ENCODE peak calls at places on chromosomes 4 and X, in five cellular contexts. B is tibial nerve, U is neural progenitor cell, S is astrocyte, H is uterus. V is an unnamed sample.

GRCh38 chr4:24224446-24224845 is 334.6 kb upstream of the PPARGC1A start:
- DNase-seq in B (no peak), U (no peak), S (no peak), H (no peak), V (no peak)

GRCh38 chr4:5931526-5931925 is 38.6 kb upstream of the CRMP1 start:
- DNase-seq in B (no peak), U (no peak), S (no peak), H (no peak), V (no peak)

GRCh38 chr4:2809610-2810180 is 16.8 kb downstream of the SH3BP2 start:
- DNase-seq in B (no peak), U (no peak), S (no peak), H (no peak), V (no peak)

GRCh38 chrX:67692246-67692645 is 148.4 kb downstream of the AR start:
- DNase-seq in B (no peak), U (no peak), S (peak), H (no peak), V (no peak)

GRCh38 chr4:113958766-113959540 is 20.5 kb downstream of the ARSJ start:
- DNase-seq in B (no peak), U (no peak), S (peak), H (no peak), V (no peak)

GRCh38 chrX:147699061-147699460 is 212.7 kb upstream of the FMR1 start:
- DNase-seq in B (no peak), U (peak), S (no peak), H (no peak), V (no peak)

GRCh38 chr4:102219143-102219542 is 126.1 kb downstream of the SLC39A8 start:
- DNase-seq in B (no peak), U (peak), S (no peak), H (no peak), V (no peak)

GRCh38 chr4:141654098-141654497 is 17.7 kb downstream of the IL15 start:
- DNase-seq in B (no peak), U (peak), S (peak), H (peak), V (peak)

GRCh38 chrX:136636121-136636520 is 11.8 kb upstream of the CD40LG start:
- DNase-seq in B (no peak), U (peak), S (no peak), H (no peak), V (no peak)

GRCh38 chr4:32986236-32986635 is 2266.1 kb downstream of the PCDH7 start:
- DNase-seq in B (no peak), U (no peak), S (no peak), H (no peak), V (no peak)

GRCh38 chr4:16472537-16472936 is 246.3 kb upstream of the TAPT1 start:
- DNase-seq in B (no peak), U (no peak), S (no peak), H (no peak), V (no peak)

GRCh38 chrX:46250151-46250550 is 295.1 kb downstream of the ZNF674 start:
- DNase-seq in B (no peak), U (no peak), S (no peak), H (no peak), V (no peak)

GRCh38 chrX:102833136-102833535 is 103.9 kb upstream of the RAB40AL start:
- DNase-seq in B (no peak), U (no peak), S (peak), H (no peak), V (no peak)

GRCh38 chrX:10615931-10616780 is 4.2 kb downstream of the MID1 start:
- DNase-seq in B (peak), U (peak), S (peak), H (peak), V (peak)

GRCh38 chrX:133726211-133726630 is 259.2 kb downstream of the GPC3 start:
- DNase-seq in B (no peak), U (no peak), S (peak), H (no peak), V (no peak)

GRCh38 chr4:40924096-40924792 is 174.5 kb downstream of the NSUN7 start:
- DNase-seq in B (peak), U (peak), S (no peak), H (peak), V (peak)

GRCh38 chr4:42339935-42340406 is 57.3 kb upstream of the SHISA3 start:
- DNase-seq in B (no peak), U (peak), S (peak), H (no peak), V (no peak)

GRCh38 chrX:70434352-70434866 is 10.2 kb upstream of the DLG3 start:
- DNase-seq in B (peak), U (peak), S (peak), H (peak), V (peak)

GRCh38 chr4:152957437-152958185 is 21.5 kb downstream of the FHDC1 start:
- DNase-seq in B (no peak), U (no peak), S (no peak), H (no peak), V (peak)

GRCh38 chrX:20452487-20452886 is 185.8 kb upstream of the RPS6KA3 start:
- DNase-seq in B (no peak), U (no peak), S (no peak), H (no peak), V (no peak)

GRCh38 chr4:10032625-10033024 is 11.3 kb upstream of the SLC2A9 start:
- DNase-seq in B (no peak), U (no peak), S (peak), H (no peak), V (no peak)

GRCh38 chrX:52576946-52577345 is 60.1 kb upstream of the XAGE1B start:
- DNase-seq in B (no peak), U (no peak), S (no peak), H (no peak), V (peak)

GRCh38 chrX:48472851-48473717 is 2.9 kb upstream of the FTSJ1 start:
- DNase-seq in B (no peak), U (peak), S (no peak), H (no peak), V (no peak)

GRCh38 chrX:33188881-33189280 is 22.5 kb downstream of the DMD start:
- DNase-seq in B (no peak), U (no peak), S (no peak), H (no peak), V (no peak)

GRCh38 chrX:1767026-1767425 is 152.2 kb downstream of the ASMT start:
- DNase-seq in B (no peak), U (peak), S (no peak), H (no peak), V (no peak)

GRCh38 chr4:101008503-101008902 is 338.8 kb downstream of the PPP3CA start:
- DNase-seq in B (no peak), U (no peak), S (no peak), H (no peak), V (no peak)
- H3K4me3 ChIP-seq in B (no peak), U (no peak), S (no peak), H (no peak), V (no peak)

DNA sequence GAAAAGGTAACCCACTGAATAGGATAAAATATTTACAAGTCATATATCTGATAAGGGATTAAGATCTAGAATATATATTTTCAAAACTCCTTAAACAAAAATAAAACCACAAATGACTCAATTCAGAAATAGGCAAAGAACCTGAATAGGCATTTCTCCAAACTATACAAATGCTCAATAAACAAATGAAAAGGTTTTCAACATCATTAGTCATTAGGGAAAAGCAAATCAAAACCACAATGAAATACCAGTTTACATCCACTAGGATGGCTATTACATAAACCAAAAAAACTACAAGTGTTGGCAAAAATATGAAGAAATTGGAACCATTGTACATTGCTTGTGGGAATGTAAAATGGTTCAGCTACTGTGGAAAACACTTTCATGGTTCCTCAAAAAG is 167.0 kb upstream of the GALNT7 start:
- DNase-seq in B (no peak), U (no peak), S (peak), H (no peak), V (no peak)
- H3K27ac ChIP-seq in B (no peak), U (no peak), S (no peak), H (no peak), V (no peak)

DNA sequence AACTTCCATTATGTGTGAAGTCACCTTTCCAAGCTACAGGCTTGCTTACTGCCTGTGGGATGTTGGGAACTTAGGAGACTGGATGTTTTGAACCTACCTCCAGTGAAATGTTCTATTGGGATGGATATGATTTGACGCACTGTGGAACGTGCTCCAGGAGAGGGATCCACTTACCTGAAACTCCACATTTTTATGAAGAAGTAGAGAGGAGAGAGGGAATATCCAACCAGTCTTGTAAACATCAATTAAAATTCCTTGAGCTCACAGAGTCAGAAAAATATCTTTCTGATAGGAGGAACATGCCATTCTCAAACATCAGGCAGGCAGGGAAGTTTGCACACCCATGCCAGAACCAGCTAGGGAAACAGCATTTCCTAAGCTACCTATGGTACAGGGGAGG is 91.1 kb upstream of the MAOA start:
- DNase-seq in B (no peak), U (no peak), S (no peak), H (no peak), V (no peak)
- TF ChIP-seq CTCF in B (no peak), U (no peak), S (no peak), H (no peak), V (no peak)

GRCh38 chr4:85780664-85781063 is 305.7 kb downstream of the ARHGAP24 start:
- DNase-seq in B (no peak), U (no peak), S (peak), H (no peak), V (no peak)
- H3K4me3 ChIP-seq in B (no peak), U (no peak), S (no peak), H (no peak), V (no peak)

DNA sequence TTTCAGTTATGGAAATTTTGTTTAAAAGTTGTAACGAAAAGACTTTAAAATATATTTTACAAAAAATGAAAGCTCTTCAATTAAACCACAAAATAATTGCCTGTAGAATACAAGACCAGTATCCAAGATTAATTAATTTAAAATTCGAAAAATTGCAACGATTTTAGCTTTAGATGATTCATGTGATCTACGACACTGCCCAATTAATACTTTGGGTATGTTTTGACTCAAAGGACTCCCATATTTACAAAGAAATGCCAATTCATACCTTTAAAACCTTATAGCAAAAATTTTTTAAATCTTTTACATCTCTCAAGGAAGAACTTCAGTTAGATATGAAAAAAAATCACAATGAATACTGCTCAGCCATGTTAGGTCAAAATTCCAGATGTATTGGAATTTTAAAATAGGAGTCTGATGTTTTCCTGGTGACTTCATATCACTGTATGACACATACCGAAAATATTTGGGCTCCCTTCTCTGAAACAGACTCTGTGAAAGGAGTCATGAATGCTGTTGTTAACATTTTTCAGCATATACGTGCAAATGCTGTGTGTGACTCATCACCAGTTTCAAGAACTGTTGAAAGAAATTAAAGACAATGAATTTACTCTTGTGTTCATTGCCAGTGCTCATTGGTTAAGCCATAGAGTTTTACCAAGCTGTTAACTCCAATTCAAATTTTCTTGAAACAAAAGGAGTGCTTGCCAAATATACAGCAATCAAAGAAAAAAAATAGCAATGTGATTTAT is 13.8 kb upstream of the SMS start:
- DNase-seq in B (no peak), U (no peak), S (peak), H (no peak), V (no peak)
- H3K27ac ChIP-seq in B (peak), U (no peak), S (peak), H (peak), V (no peak)

GRCh38 chr4:52105276-52105675 is 54.2 kb downstream of the SPATA18 start:
- DNase-seq in B (no peak), U (no peak), S (no peak), H (no peak), V (no peak)
- TF ChIP-seq CTCF in B (no peak), U (no peak), S (no peak), H (no peak), V (no peak)

GRCh38 chr4:184263461-184263860 is 45.8 kb upstream of the ENPP6 start:
- DNase-seq in B (no peak), U (no peak), S (no peak), H (no peak), V (no peak)
- H3K4me3 ChIP-seq in B (no peak), U (no peak), S (no peak), H (no peak), V (no peak)

GRCh38 chr4:140302151-140302859 is 71.1 kb upstream of the SCOC start:
- DNase-seq in B (no peak), U (no peak), S (no peak), H (no peak), V (no peak)

GRCh38 chr4:140298001-140298400 is 75.4 kb upstream of the SCOC start:
- DNase-seq in B (no peak), U (no peak), S (no peak), H (no peak), V (no peak)

GRCh38 chr4:140296335-140296753 is 77.1 kb upstream of the SCOC start:
- DNase-seq in B (peak), U (no peak), S (peak), H (peak), V (peak)

GRCh38 chr4:140296871-140297570 is 76.4 kb upstream of the SCOC start:
- DNase-seq in B (no peak), U (peak), S (peak), H (peak), V (no peak)

GRCh38 chr4:140300271-140300970 is 73.0 kb upstream of the SCOC start:
- DNase-seq in B (no peak), U (no peak), S (peak), H (peak), V (no peak)
- H3K27ac ChIP-seq in B (no peak), U (no peak), S (no peak), H (peak), V (no peak)

GRCh38 chr4:140373328-140374129 is at the start of gene SCOC:
- DNase-seq in B (peak), U (peak), S (peak), H (peak), V (peak)

GRCh38 chr4:140368686-140369085 is 4.8 kb upstream of the SCOC start:
- DNase-seq in B (no peak), U (no peak), S (no peak), H (no peak), V (no peak)

GRCh38 chr4:140374130-140374477 is 658 bp downstream of the SCOC start:
- DNase-seq in B (no peak), U (no peak), S (no peak), H (no peak), V (no peak)

GRCh38 chr4:140367738-140368137 is 5.7 kb upstream of the SCOC start:
- DNase-seq in B (no peak), U (no peak), S (peak), H (no peak), V (no peak)

GRCh38 chr4:140372607-140373327 is 679 bp upstream of the SCOC start:
- DNase-seq in B (no peak), U (peak), S (no peak), H (no peak), V (peak)
- TF ChIP-seq CTCF in B (peak), U (peak), S (no peak), H (peak), V (peak)

DNA sequence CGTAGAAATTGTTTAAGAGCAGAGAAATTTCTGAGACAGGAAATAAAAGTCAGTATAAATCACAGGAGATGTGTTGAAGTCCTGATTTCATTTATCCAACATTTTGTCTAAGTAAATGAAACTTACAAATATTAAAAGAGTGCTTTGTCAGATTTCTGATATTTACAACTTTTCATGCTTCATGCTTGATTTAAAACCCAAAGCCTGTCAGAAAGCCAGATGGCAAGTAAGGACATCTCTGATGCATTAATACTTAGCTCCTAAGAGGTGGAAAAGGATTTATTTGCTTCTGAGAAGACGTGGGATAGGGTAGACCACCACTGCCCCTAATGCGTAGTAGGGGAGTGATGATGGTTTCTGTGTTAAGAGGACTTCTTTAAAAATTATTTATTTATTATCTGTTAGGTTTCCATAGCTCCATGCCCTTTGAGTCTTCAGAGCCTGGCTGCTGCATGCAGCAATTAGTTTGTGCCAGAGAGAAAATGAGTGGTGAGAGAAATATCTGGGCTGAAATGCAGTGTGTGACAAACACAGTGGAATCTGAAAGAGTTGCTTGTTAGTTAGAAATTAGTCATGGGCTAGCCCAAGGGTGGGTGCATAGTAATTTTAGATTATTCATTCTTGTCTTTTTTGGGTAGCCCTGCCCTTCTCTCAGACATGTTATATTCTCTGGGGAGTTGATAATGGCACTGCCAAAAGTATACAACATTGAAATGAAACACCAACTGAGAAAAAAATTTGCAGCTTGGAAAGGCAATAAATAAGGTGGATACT is 333.8 kb downstream of the C4orf33 start:
- DNase-seq in B (no peak), U (no peak), S (no peak), H (no peak), V (no peak)
- H3K4me3 ChIP-seq in B (no peak), U (no peak), S (no peak), H (no peak), V (no peak)

V was measured in transverse colon.